ENCODE peak calls at places on chromosomes 11 and 22, in ten cellular contexts. P, A, O, R, U, M, C, Z, L and J are unnamed samples.

GRCh38 chr11:64165842-64166635 is at the start of gene MACROD1:
- DNase-seq in P (peak), A (peak), O (peak), R (peak), U (peak), M (peak), C (peak), Z (peak), L (peak), J (peak)

GRCh38 chr22:28711341-28711740 is 30.3 kb downstream of the CHEK2 start:
- DNase-seq in P (no peak), A (no peak), O (no peak), R (no peak), U (no peak), M (no peak), C (no peak), Z (no peak), L (no peak), J (no peak)

GRCh38 chr11:93740802-93741093 is 547 bp downstream of the TAF1D start:
- DNase-seq in P (peak), A (peak), O (peak), R (peak), U (peak), M (peak), C (peak), Z (peak), L (peak), J (no peak)

GRCh38 chr11:108062336-108062735 is 53.6 kb downstream of the CUL5 start:
- DNase-seq in P (no peak), A (no peak), O (no peak), R (no peak), U (no peak), M (no peak), C (no peak), Z (no peak), L (no peak), J (no peak)

GRCh38 chr11:78164471-78164870 is 24.0 kb downstream of the KCTD21 start:
- DNase-seq in P (no peak), A (no peak), O (no peak), R (no peak), U (no peak), M (no peak), C (no peak), Z (no peak), L (no peak), J (no peak)

GRCh38 chr22:31800065-31800464 is 46.2 kb downstream of the DEPDC5 start:
- DNase-seq in P (peak), A (no peak), O (no peak), R (no peak), U (no peak), M (no peak), C (no peak), Z (no peak), L (no peak), J (no peak)

GRCh38 chr22:36470162-36470993 is 11.1 kb downstream of the TXN2 start:
- DNase-seq in P (peak), A (peak), O (peak), R (peak), U (peak), M (peak), C (peak), Z (peak), L (peak), J (peak)

GRCh38 chr22:25772288-25772687 is 30.3 kb downstream of the MYO18B start:
- DNase-seq in P (no peak), A (no peak), O (no peak), R (no peak), U (no peak), M (no peak), C (no peak), Z (no peak), L (no peak), J (no peak)

GRCh38 chr11:127345819-127346459 is 345.4 kb upstream of the KIRREL3 start:
- DNase-seq in P (no peak), A (peak), O (peak), R (no peak), U (no peak), M (no peak), C (peak), Z (peak), L (no peak), J (no peak)

DNA sequence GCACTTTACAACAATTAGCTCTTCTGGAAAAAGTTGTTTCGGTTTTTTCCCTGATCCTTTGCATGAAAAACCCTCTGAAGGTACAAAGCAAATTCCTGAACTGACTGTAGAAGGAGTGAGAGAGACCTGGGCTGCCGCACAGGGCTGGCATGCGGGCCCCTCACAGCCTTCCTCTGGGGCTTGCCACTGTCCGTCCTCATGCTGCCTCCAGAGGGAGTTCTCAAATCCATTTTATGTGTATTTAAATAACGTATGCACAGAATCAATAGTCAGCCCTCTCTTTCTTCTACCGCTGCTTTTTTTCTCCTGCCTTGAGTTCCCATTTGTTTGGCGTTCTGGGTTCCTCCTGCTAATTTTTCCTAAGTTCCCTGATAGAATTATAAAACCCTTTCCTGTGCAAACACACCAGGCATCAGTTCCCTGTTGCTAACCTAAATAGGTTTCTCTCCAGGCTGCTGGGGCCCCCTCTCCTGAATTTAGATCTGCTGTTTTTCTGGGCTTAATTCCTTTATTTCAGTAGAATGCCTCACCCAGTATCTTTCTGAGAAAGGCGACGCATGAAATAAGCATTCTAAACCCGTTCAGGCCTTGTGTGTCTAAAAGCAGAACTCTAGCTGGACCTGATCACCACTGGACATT is 52.4 kb downstream of the PHF21B start:
- DNase-seq in P (no peak), A (no peak), O (no peak), R (no peak), U (no peak), M (no peak), C (no peak), Z (no peak), L (no peak), J (no peak)
- TF ChIP-seq CTCF in P (peak), A (no peak), O (no peak), R (no peak), U (no peak), M (no peak), C (no peak), Z (peak), L (no peak), J (peak)

DNA sequence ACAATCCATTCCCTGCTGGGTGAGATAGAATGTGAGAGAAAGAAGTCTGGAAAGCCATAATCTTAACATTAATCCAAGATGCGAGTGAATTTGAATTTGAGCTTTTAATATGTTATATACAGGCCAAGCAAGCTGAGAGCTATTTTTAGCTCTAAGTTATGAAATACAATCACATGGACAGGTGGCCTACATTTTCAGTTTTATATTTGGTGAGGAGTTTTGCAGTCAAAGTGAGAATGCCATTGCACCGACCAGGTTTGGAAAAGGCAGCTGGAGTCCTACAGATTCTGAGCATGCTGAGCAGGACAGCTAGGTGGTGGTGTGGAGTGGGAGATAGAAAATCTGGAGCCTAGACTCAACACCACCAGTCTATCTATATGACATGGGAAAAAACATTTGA is 12.0 kb downstream of the OR5B21 start:
- DNase-seq in P (no peak), A (no peak), O (no peak), R (no peak), U (no peak), M (no peak), C (no peak), Z (no peak), L (no peak), J (no peak)
- TF ChIP-seq CTCF in P (no peak), A (no peak), O (no peak), R (no peak), U (no peak), M (no peak), C (no peak), Z (no peak), L (no peak), J (no peak)

DNA sequence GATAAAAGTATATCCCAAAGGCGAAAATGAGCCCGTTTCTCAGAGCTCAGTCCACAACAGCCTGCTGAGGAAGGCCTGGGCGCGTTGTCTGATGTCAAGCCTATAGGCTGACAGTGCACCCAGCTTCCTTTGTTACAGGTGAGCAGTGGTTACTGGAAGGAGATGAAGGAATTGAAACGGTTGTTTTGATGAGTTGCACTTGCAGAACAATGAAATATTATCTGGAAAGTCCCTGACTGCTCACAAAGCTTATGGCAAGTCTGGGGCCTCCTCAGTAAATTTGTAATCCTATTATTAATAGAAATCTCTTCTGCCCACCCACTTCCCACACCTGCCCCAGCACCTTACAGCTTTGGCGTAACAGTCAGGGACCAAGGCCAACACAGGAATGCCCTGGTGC is 77.8 kb downstream of the C11orf91 start:
- DNase-seq in P (no peak), A (no peak), O (no peak), R (no peak), U (no peak), M (no peak), C (no peak), Z (peak), L (no peak), J (no peak)
- TF ChIP-seq CTCF in P (no peak), A (no peak), O (no peak), R (no peak), U (no peak), M (no peak), C (no peak), Z (no peak), L (no peak), J (no peak)

GRCh38 chr22:38569972-38570840 is at the start of gene DMC1:
- DNase-seq in P (peak), A (peak), O (peak), R (peak), U (peak), M (peak), C (peak), Z (peak), L (peak), J (peak)
- TF ChIP-seq CTCF in P (no peak), A (no peak), O (no peak), R (no peak), U (no peak), M (no peak), C (no peak), Z (no peak), L (no peak), J (no peak)

GRCh38 chr11:84558085-84558905 is 1068.8 kb downstream of the DLG2 start:
- DNase-seq in P (peak), A (peak), O (no peak), R (peak), U (peak), M (no peak), C (peak), Z (peak), L (peak), J (no peak)
- TF ChIP-seq CTCF in P (peak), A (peak), O (peak), R (peak), U (peak), M (peak), C (peak), Z (peak), L (peak), J (peak)

DNA sequence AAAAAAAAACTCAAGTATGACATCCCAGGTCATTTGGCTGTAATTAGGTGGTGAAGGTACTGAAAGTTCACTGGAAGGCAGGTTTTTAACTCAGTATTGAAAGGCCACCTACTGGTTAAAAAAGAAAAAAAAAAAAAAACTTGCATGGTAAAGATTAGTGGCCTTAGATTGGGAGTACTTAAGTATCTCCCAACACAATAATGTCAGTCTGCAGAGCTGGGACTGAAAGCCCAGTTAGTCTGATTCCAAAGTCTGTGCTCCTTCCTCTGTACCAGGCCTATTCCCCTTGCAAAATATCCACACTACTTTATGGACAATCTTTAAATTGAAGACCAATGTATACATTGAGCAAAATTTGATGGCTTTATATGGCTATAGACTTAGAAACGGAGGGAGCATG is 85.5 kb downstream of the NOX4 start:
- DNase-seq in P (no peak), A (no peak), O (no peak), R (no peak), U (no peak), M (no peak), C (no peak), Z (no peak), L (no peak), J (no peak)
- TF ChIP-seq CTCF in P (peak), A (no peak), O (no peak), R (no peak), U (no peak), M (no peak), C (no peak), Z (peak), L (no peak), J (peak)

GRCh38 chr11:120001161-120002135 is 136.5 kb downstream of the TRIM29 start:
- DNase-seq in P (peak), A (no peak), O (no peak), R (no peak), U (no peak), M (no peak), C (no peak), Z (no peak), L (no peak), J (no peak)

GRCh38 chr11:119996556-119996955 is 141.4 kb downstream of the TRIM29 start:
- DNase-seq in P (peak), A (no peak), O (no peak), R (no peak), U (no peak), M (no peak), C (no peak), Z (no peak), L (no peak), J (no peak)

GRCh38 chr11:119995730-119996491 is 142.0 kb downstream of the TRIM29 start:
- DNase-seq in P (peak), A (no peak), O (peak), R (no peak), U (no peak), M (no peak), C (no peak), Z (no peak), L (no peak), J (no peak)

GRCh38 chr11:119993732-119994131 is 144.2 kb downstream of the TRIM29 start:
- DNase-seq in P (no peak), A (no peak), O (no peak), R (peak), U (peak), M (no peak), C (no peak), Z (no peak), L (peak), J (no peak)

DNA sequence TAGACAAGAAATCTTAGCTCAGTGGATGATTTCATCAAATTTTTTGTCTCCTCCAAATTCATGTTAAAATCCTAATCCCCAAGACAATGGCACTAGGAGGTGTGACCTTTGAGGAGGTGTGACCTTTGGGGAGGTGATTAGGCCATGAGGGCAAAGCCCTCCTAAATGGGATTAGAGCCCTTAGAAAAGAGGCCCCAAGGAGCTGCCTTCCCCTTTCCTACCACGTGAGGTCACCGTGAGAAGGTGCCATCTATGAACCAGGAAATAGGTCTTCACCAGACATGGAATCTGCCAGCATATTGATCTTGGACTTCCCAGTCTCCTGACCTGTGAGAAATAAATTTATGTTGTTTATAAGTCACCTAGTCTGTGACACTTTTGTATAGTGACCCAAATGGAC is 138.7 kb downstream of the TRIM29 start:
- DNase-seq in P (no peak), A (no peak), O (no peak), R (no peak), U (no peak), M (no peak), C (no peak), Z (peak), L (no peak), J (no peak)
- TF ChIP-seq CTCF in P (peak), A (no peak), O (no peak), R (peak), U (no peak), M (no peak), C (no peak), Z (peak), L (no peak), J (no peak)

DNA sequence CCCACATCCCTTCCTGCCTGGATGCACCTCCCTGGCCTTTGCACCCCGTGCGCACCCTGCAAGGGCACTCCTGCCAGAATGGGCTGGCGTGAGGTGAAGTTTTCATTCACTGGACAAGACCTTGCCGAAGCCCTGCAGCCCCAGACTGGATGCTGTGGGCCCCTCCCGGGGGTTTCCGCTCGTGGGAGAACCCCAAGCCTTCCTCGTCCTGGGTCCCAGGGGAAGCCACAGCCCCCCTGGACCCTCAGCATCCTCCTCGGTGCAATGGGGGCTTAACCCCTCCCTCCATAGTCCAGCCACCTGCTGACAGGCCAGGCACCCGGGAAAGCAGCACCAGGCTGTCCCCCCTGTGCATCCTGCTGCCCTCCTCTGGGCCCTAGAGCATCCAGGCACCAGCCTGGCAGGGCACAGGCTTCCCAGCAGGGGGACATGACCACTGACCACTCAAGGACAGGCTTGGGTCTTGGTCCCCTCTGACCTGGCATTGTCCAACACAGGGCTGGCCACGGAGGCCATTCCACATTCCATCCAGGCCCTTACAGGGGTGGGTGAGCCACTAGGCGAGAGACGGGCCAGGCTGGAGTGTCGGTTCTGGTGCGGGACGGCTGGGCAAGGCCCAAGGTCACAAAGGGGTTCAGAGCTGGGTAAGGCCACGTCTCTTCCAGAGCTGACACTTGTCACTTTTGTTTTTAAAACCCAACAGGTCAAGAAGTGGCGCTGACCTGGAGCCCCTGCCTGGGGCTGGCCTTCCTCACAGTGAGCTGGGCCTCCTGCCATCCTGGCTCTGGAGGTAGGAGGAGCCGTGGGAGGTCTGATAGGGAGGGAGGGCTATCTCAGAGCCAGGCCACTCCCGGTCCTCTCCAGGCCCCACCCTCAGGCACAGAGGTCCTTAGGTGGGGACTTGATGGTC is 41.5 kb upstream of the PPARA start:
- DNase-seq in P (peak), A (no peak), O (no peak), R (no peak), U (peak), M (no peak), C (peak), Z (no peak), L (peak), J (no peak)
- TF ChIP-seq CTCF in P (no peak), A (no peak), O (no peak), R (no peak), U (no peak), M (no peak), C (no peak), Z (no peak), L (no peak), J (no peak)